ENCODE peak calls at places on chromosomes 13 and 19, in six cellular contexts. K, N, P, I, F and L are unnamed samples. For H3K27me3, the result is how much of the 10 kb centered on the place peaks cover.

GRCh38 chr13:80962855-80963254 is 621.9 kb upstream of the SPRY2 start:
- DNase-seq in K (no peak), N (no peak), P (no peak), I (peak), F (no peak), L (no peak)

GRCh38 chr19:46350758-46351159 is 3.9 kb downstream of the PPP5C start:
- DNase-seq in K (no peak), N (no peak), P (no peak), I (no peak), F (no peak), L (no peak)

GRCh38 chr13:106520205-106521004 is 15.1 kb downstream of the EFNB2 start:
- DNase-seq in K (no peak), N (no peak), P (no peak), I (peak), F (no peak), L (no peak)

GRCh38 chr13:76965759-76966421 is 17.6 kb downstream of the ACOD1 start:
- DNase-seq in K (peak), N (peak), P (no peak), I (peak), F (no peak), L (no peak)

GRCh38 chr13:112215871-112216270 is 148.9 kb downstream of the SOX1 start:
- DNase-seq in K (no peak), N (no peak), P (no peak), I (no peak), F (no peak), L (no peak)

GRCh38 chr19:662962-663681 is at the start of gene RNF126:
- DNase-seq in K (peak), N (peak), P (peak), I (peak), F (peak), L (peak)

GRCh38 chr13:40096357-40096911 is 441.0 kb downstream of the COG6 start:
- DNase-seq in K (no peak), N (no peak), P (no peak), I (no peak), F (no peak), L (no peak)

GRCh38 chr13:50796463-50796862 is 47.0 kb downstream of the DLEU7 start:
- DNase-seq in K (peak), N (no peak), P (no peak), I (no peak), F (no peak), L (no peak)

GRCh38 chr13:113537909-113538688 is 46.5 kb upstream of the TFDP1 start:
- DNase-seq in K (peak), N (no peak), P (no peak), I (no peak), F (no peak), L (peak)

GRCh38 chr13:50801087-50801931 is 42.2 kb downstream of the DLEU7 start:
- DNase-seq in K (peak), N (peak), P (peak), I (peak), F (peak), L (peak)

GRCh38 chr13:24618219-24618955 is 61.8 kb upstream of the ATP12A start:
- DNase-seq in K (no peak), N (no peak), P (no peak), I (no peak), F (no peak), L (no peak)

GRCh38 chr13:44759723-44760360 is 183.7 kb upstream of the TSC22D1 start:
- DNase-seq in K (no peak), N (no peak), P (peak), I (peak), F (peak), L (no peak)

GRCh38 chr13:39616087-39616694 is 13.2 kb upstream of the LHFPL6 start:
- DNase-seq in K (peak), N (peak), P (peak), I (peak), F (no peak), L (peak)

GRCh38 chr13:90201198-90201597 is 1146.3 kb upstream of the MIR17HG start:
- DNase-seq in K (no peak), N (no peak), P (no peak), I (peak), F (no peak), L (no peak)

GRCh38 chr19:55489711-55490477 is 1.7 kb downstream of the SSC5D start:
- DNase-seq in K (no peak), N (no peak), P (no peak), I (no peak), F (no peak), L (no peak)

GRCh38 chr19:5593245-5593962 is 25.7 kb upstream of the TINCR start:
- DNase-seq in K (no peak), N (no peak), P (no peak), I (no peak), F (no peak), L (no peak)
- TF ChIP-seq CTCF in K (no peak), N (no peak), P (no peak), I (no peak), F (no peak), L (no peak)

DNA sequence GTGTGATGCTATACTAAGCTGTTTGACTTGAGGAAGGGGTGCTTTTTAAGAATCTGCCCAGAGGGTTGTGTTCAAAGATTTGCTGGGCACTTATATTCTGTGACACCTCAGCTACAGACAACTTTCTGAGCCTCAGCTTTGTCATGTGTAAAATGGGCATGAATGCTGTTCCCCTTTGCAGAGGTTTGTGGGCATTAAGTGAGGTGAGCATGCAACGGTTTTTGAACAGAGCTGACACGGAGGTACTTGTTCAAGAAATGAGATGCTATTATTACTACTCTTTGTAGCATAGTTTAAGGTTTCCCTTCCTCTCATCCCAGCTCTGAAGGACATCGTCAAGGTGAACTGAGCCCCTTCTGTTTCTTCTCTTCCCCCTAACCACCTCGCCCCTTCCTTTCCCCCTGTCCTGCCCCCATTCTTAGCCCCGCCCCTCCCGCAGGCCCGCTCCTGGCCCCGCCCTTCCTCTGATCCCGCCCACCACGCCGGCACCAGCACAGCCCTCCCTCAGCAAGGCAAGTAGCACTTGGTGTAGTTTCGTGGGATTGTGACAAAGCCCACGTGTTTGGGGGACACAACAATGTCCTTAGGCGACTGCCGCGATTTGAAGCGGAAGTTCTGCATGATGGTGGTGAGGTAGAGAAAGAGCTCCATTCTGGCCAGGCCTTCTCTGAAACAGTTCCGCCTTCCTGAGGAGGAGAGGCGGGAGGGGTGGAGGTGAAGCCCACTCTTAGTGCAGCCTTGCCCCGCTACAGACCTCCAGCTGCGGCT is 26.1 kb upstream of the CYP2A7 start:
- DNase-seq in K (peak), N (no peak), P (no peak), I (no peak), F (no peak), L (no peak)
- H3K27me3 ChIP-seq in K (under half), N (under half), P (under half), I (under half), F (under half), L (under half)

GRCh38 chr13:32632343-32632910 is 46.2 kb downstream of the PDS5B start:
- DNase-seq in K (no peak), N (no peak), P (no peak), I (no peak), F (no peak), L (no peak)
- H3K4me3 ChIP-seq in K (no peak), N (no peak), P (no peak), I (no peak), F (no peak), L (no peak)

GRCh38 chr19:50273821-50274220 is 55.4 kb downstream of the KCNC3 start:
- DNase-seq in K (no peak), N (no peak), P (no peak), I (no peak), F (no peak), L (no peak)

GRCh38 chr19:50277966-50278580 is 51.1 kb downstream of the KCNC3 start:
- DNase-seq in K (no peak), N (no peak), P (no peak), I (no peak), F (no peak), L (no peak)

GRCh38 chr19:50275577-50276368 is 53.4 kb downstream of the KCNC3 start:
- DNase-seq in K (no peak), N (no peak), P (no peak), I (no peak), F (no peak), L (no peak)

GRCh38 chr19:50280074-50280473 is 49.1 kb downstream of the KCNC3 start:
- DNase-seq in K (no peak), N (no peak), P (no peak), I (no peak), F (no peak), L (no peak)

GRCh38 chr19:50276370-50277063 is 52.7 kb downstream of the KCNC3 start:
- DNase-seq in K (no peak), N (no peak), P (no peak), I (no peak), F (no peak), L (no peak)
- TF ChIP-seq CTCF in K (no peak), N (no peak), P (no peak), I (no peak), F (no peak), L (no peak)

DNA sequence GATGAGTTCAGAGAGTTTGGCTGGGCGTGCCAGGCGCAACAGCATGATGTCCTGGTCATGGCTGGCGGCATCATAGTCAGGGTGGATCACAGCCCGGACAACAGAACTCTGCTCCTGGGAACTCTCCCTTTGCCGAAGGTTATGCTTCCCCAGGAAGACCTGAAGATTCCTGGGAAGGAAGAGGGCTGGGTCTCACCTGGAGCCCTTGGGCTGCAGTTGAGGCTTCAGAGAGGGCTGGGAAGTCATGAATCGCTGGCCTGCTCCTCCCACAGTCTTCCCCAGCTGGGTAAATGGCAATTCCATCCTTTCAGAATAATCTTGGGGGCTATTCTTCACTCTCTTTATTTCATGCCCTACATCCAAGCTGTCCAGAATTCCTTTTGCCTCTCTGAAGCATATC is 6.0 kb downstream of the KLK6 start:
- DNase-seq in K (no peak), N (no peak), P (no peak), I (no peak), F (no peak), L (no peak)
- H3K27me3 ChIP-seq in K (under half), N (under half), P (under half), I (under half), F (under half), L (under half)